ENCODE peak calls at places on chromosomes 11 and 22, in seven cellular contexts. One of them, this sample, is unnamed.

GRCh38 chr11:114928260-114928870 is 250.0 kb downstream of the NXPE2 start:
- DNase-seq in HEK293T: no peak
- DNase-seq in H4: no peak
- DNase-seq in omental fat pad: no peak
- DNase-seq in esophagus muscularis mucosa: peak; percentile 45
- DNase-seq in NCI-H510A: no peak
- DNase-seq in T-helper 1 cell: no peak
- DNase-seq in this sample: no peak

GRCh38 chr11:102846292-102846691 is 2.9 kb upstream of the MMP3 start:
- DNase-seq in HEK293T: no peak
- DNase-seq in H4: peak; percentile 14
- DNase-seq in omental fat pad: no peak
- DNase-seq in esophagus muscularis mucosa: no peak
- DNase-seq in NCI-H510A: no peak
- DNase-seq in T-helper 1 cell: no peak
- DNase-seq in this sample: no peak

GRCh38 chr11:67303989-67304411 is 670 bp downstream of the SSH3 start:
- DNase-seq in HEK293T: peak; percentile 42
- DNase-seq in H4: no peak
- DNase-seq in omental fat pad: no peak
- DNase-seq in esophagus muscularis mucosa: no peak
- DNase-seq in NCI-H510A: no peak
- DNase-seq in T-helper 1 cell: no peak
- DNase-seq in this sample: peak; percentile 24

GRCh38 chr11:1749787-1750351 is 526 bp downstream of the IFITM10 start:
- DNase-seq in HEK293T: no peak
- DNase-seq in H4: peak; percentile 95
- DNase-seq in omental fat pad: no peak
- DNase-seq in esophagus muscularis mucosa: no peak
- DNase-seq in NCI-H510A: no peak
- DNase-seq in T-helper 1 cell: no peak
- DNase-seq in this sample: peak; percentile 75

GRCh38 chr11:116540019-116540418 is 232.8 kb downstream of the BUD13 start:
- DNase-seq in HEK293T: no peak
- DNase-seq in H4: no peak
- DNase-seq in omental fat pad: no peak
- DNase-seq in esophagus muscularis mucosa: no peak
- DNase-seq in NCI-H510A: no peak
- DNase-seq in T-helper 1 cell: no peak
- DNase-seq in this sample: no peak

GRCh38 chr11:118260353-118260752 is 3.7 kb downstream of the MPZL2 start:
- DNase-seq in HEK293T: no peak
- DNase-seq in H4: no peak
- DNase-seq in omental fat pad: no peak
- DNase-seq in esophagus muscularis mucosa: no peak
- DNase-seq in NCI-H510A: no peak
- DNase-seq in T-helper 1 cell: no peak
- DNase-seq in this sample: no peak

GRCh38 chr22:47601666-47602065 is 839.2 kb downstream of the TBC1D22A start:
- DNase-seq in HEK293T: no peak
- DNase-seq in H4: no peak
- DNase-seq in omental fat pad: no peak
- DNase-seq in esophagus muscularis mucosa: no peak
- DNase-seq in NCI-H510A: no peak
- DNase-seq in T-helper 1 cell: no peak
- DNase-seq in this sample: no peak

GRCh38 chr11:65842144-65842543 is 8.4 kb downstream of the SNX32 start:
- DNase-seq in HEK293T: no peak
- DNase-seq in H4: no peak
- DNase-seq in omental fat pad: no peak
- DNase-seq in esophagus muscularis mucosa: no peak
- DNase-seq in NCI-H510A: no peak
- DNase-seq in T-helper 1 cell: no peak
- DNase-seq in this sample: no peak

GRCh38 chr11:19311306-19312030 is 70.7 kb upstream of the E2F8 start:
- DNase-seq in HEK293T: peak; percentile 73
- DNase-seq in H4: peak; percentile 52
- DNase-seq in omental fat pad: peak; percentile 80
- DNase-seq in esophagus muscularis mucosa: no peak
- DNase-seq in NCI-H510A: no peak
- DNase-seq in T-helper 1 cell: no peak
- DNase-seq in this sample: peak; percentile 72

GRCh38 chr11:60265373-60266214 is 14.9 kb upstream of the MS4A4A start:
- DNase-seq in HEK293T: peak; percentile 42
- DNase-seq in H4: peak; percentile 19
- DNase-seq in omental fat pad: no peak
- DNase-seq in esophagus muscularis mucosa: no peak
- DNase-seq in NCI-H510A: no peak
- DNase-seq in T-helper 1 cell: no peak
- DNase-seq in this sample: no peak

GRCh38 chr11:43576834-43577521 is 103.6 kb upstream of the HSD17B12 start:
- DNase-seq in HEK293T: peak; percentile 70
- DNase-seq in H4: peak; percentile 48
- DNase-seq in omental fat pad: no peak
- DNase-seq in esophagus muscularis mucosa: no peak
- DNase-seq in NCI-H510A: no peak
- DNase-seq in T-helper 1 cell: no peak
- DNase-seq in this sample: peak; percentile 66

GRCh38 chr11:58659910-58660570 is 37.6 kb downstream of the CNTF start:
- DNase-seq in HEK293T: no peak
- DNase-seq in H4: no peak
- DNase-seq in omental fat pad: no peak
- DNase-seq in esophagus muscularis mucosa: no peak
- DNase-seq in NCI-H510A: no peak
- DNase-seq in T-helper 1 cell: no peak
- DNase-seq in this sample: no peak

GRCh38 chr22:49112176-49112575 is 715.5 kb downstream of the BRD1 start:
- DNase-seq in HEK293T: no peak
- DNase-seq in H4: no peak
- DNase-seq in omental fat pad: no peak
- DNase-seq in esophagus muscularis mucosa: no peak
- DNase-seq in NCI-H510A: no peak
- DNase-seq in T-helper 1 cell: no peak
- DNase-seq in this sample: peak; percentile 27

GRCh38 chr11:56855217-56855616 is 106.7 kb upstream of the OR9G4 start:
- DNase-seq in HEK293T: no peak
- DNase-seq in H4: no peak
- DNase-seq in omental fat pad: no peak
- DNase-seq in esophagus muscularis mucosa: no peak
- DNase-seq in NCI-H510A: no peak
- DNase-seq in T-helper 1 cell: no peak
- DNase-seq in this sample: no peak

GRCh38 chr22:30607939-30608338 is 965 bp downstream of the TCN2 start:
- DNase-seq in HEK293T: no peak
- DNase-seq in H4: no peak
- DNase-seq in omental fat pad: no peak
- DNase-seq in esophagus muscularis mucosa: no peak
- DNase-seq in NCI-H510A: no peak
- DNase-seq in T-helper 1 cell: no peak
- DNase-seq in this sample: no peak

GRCh38 chr22:28141614-28142013 is 222.6 kb upstream of the PITPNB start:
- DNase-seq in HEK293T: no peak
- DNase-seq in H4: peak; percentile 45
- DNase-seq in omental fat pad: no peak
- DNase-seq in esophagus muscularis mucosa: no peak
- DNase-seq in NCI-H510A: no peak
- DNase-seq in T-helper 1 cell: no peak
- DNase-seq in this sample: no peak

GRCh38 chr22:37316405-37316804 is 34.1 kb downstream of the CYTH4 start:
- DNase-seq in HEK293T: no peak
- DNase-seq in H4: no peak
- DNase-seq in omental fat pad: no peak
- DNase-seq in esophagus muscularis mucosa: no peak
- DNase-seq in NCI-H510A: no peak
- DNase-seq in T-helper 1 cell: no peak
- DNase-seq in this sample: no peak

GRCh38 chr11:12182650-12183511 is 72.5 kb downstream of the MICAL2 start:
- DNase-seq in HEK293T: no peak
- DNase-seq in H4: peak; percentile 95
- DNase-seq in omental fat pad: peak; percentile 56
- DNase-seq in esophagus muscularis mucosa: no peak
- DNase-seq in NCI-H510A: no peak
- DNase-seq in T-helper 1 cell: no peak
- DNase-seq in this sample: no peak

GRCh38 chr22:36056980-36057379 is 28.4 kb upstream of the RBFOX2 start:
- DNase-seq in HEK293T: no peak
- DNase-seq in H4: no peak
- DNase-seq in omental fat pad: no peak
- DNase-seq in esophagus muscularis mucosa: no peak
- DNase-seq in NCI-H510A: no peak
- DNase-seq in T-helper 1 cell: no peak
- DNase-seq in this sample: no peak

GRCh38 chr11:57476223-57476882 is 16.0 kb downstream of the RTN4RL2 start:
- DNase-seq in HEK293T: no peak
- DNase-seq in H4: no peak
- DNase-seq in omental fat pad: no peak
- DNase-seq in esophagus muscularis mucosa: no peak
- DNase-seq in NCI-H510A: no peak
- DNase-seq in T-helper 1 cell: no peak
- DNase-seq in this sample: peak; percentile 50

GRCh38 chr22:43917523-43917922 is 6.1 kb upstream of the PNPLA3 start:
- DNase-seq in HEK293T: no peak
- DNase-seq in H4: no peak
- DNase-seq in omental fat pad: no peak
- DNase-seq in esophagus muscularis mucosa: no peak
- DNase-seq in NCI-H510A: no peak
- DNase-seq in T-helper 1 cell: no peak
- DNase-seq in this sample: no peak

GRCh38 chr22:48943567-48944432 is 883.9 kb downstream of the BRD1 start:
- DNase-seq in HEK293T: peak; percentile 31
- DNase-seq in H4: no peak
- DNase-seq in omental fat pad: no peak
- DNase-seq in esophagus muscularis mucosa: peak; percentile 88
- DNase-seq in NCI-H510A: no peak
- DNase-seq in T-helper 1 cell: no peak
- DNase-seq in this sample: no peak

GRCh38 chr22:43018615-43019014 is 3.7 kb upstream of the PACSIN2 start:
- DNase-seq in HEK293T: no peak
- DNase-seq in H4: no peak
- DNase-seq in omental fat pad: no peak
- DNase-seq in esophagus muscularis mucosa: no peak
- DNase-seq in NCI-H510A: no peak
- DNase-seq in T-helper 1 cell: no peak
- DNase-seq in this sample: no peak

GRCh38 chr11:95895815-95896214 is 28.1 kb downstream of the MTMR2 start:
- DNase-seq in HEK293T: no peak
- DNase-seq in H4: no peak
- DNase-seq in omental fat pad: no peak
- DNase-seq in esophagus muscularis mucosa: no peak
- DNase-seq in NCI-H510A: no peak
- DNase-seq in T-helper 1 cell: no peak
- DNase-seq in this sample: no peak

GRCh38 chr11:71470956-71471355 is 18.0 kb downstream of the NADSYN1 start:
- DNase-seq in HEK293T: no peak
- DNase-seq in H4: no peak
- DNase-seq in omental fat pad: no peak
- DNase-seq in esophagus muscularis mucosa: no peak
- DNase-seq in NCI-H510A: no peak
- DNase-seq in T-helper 1 cell: no peak
- DNase-seq in this sample: no peak

GRCh38 chr22:36415415-36416168 is 27.8 kb upstream of the MYH9 start:
- DNase-seq in HEK293T: no peak
- DNase-seq in H4: no peak
- DNase-seq in omental fat pad: no peak
- DNase-seq in esophagus muscularis mucosa: no peak
- DNase-seq in NCI-H510A: no peak
- DNase-seq in T-helper 1 cell: no peak
- DNase-seq in this sample: no peak

GRCh38 chr11:68669301-68670090 is 14.8 kb upstream of the GAL start:
- DNase-seq in HEK293T: no peak
- DNase-seq in H4: no peak
- DNase-seq in omental fat pad: no peak
- DNase-seq in esophagus muscularis mucosa: no peak
- DNase-seq in NCI-H510A: no peak
- DNase-seq in T-helper 1 cell: no peak
- DNase-seq in this sample: no peak

GRCh38 chr22:49398115-49398514 is 429.6 kb downstream of the BRD1 start:
- DNase-seq in HEK293T: no peak
- DNase-seq in H4: no peak
- DNase-seq in omental fat pad: no peak
- DNase-seq in esophagus muscularis mucosa: no peak
- DNase-seq in NCI-H510A: no peak
- DNase-seq in T-helper 1 cell: no peak
- DNase-seq in this sample: no peak

GRCh38 chr22:35703861-35704584 is 13.6 kb upstream of the APOL5 start:
- DNase-seq in HEK293T: no peak
- DNase-seq in H4: no peak
- DNase-seq in omental fat pad: no peak
- DNase-seq in esophagus muscularis mucosa: no peak
- DNase-seq in NCI-H510A: no peak
- DNase-seq in T-helper 1 cell: no peak
- DNase-seq in this sample: no peak

GRCh38 chr22:37892566-37893338 is 13.3 kb upstream of the MICALL1 start:
- DNase-seq in HEK293T: no peak
- DNase-seq in H4: no peak
- DNase-seq in omental fat pad: no peak
- DNase-seq in esophagus muscularis mucosa: no peak
- DNase-seq in NCI-H510A: no peak
- DNase-seq in T-helper 1 cell: no peak
- DNase-seq in this sample: peak; percentile 42

GRCh38 chr11:77065878-77066228 is 918 bp upstream of the CAPN5 start:
- DNase-seq in HEK293T: no peak
- DNase-seq in H4: no peak
- DNase-seq in omental fat pad: no peak
- DNase-seq in esophagus muscularis mucosa: no peak
- DNase-seq in NCI-H510A: no peak
- DNase-seq in T-helper 1 cell: no peak
- DNase-seq in this sample: no peak

GRCh38 chr11:68977781-68978625 is 2.8 kb downstream of the MRGPRD start:
- DNase-seq in HEK293T: no peak
- DNase-seq in H4: no peak
- DNase-seq in omental fat pad: no peak
- DNase-seq in esophagus muscularis mucosa: no peak
- DNase-seq in NCI-H510A: no peak
- DNase-seq in T-helper 1 cell: no peak
- DNase-seq in this sample: no peak

GRCh38 chr22:50611341-50612060 is 10.9 kb downstream of the MAPK8IP2 start:
- DNase-seq in HEK293T: no peak
- DNase-seq in H4: no peak
- DNase-seq in omental fat pad: no peak
- DNase-seq in esophagus muscularis mucosa: no peak
- DNase-seq in NCI-H510A: no peak
- DNase-seq in T-helper 1 cell: no peak
- DNase-seq in this sample: no peak

GRCh38 chr11:34243620-34244493 is 114.0 kb downstream of the ABTB2 start:
- DNase-seq in HEK293T: no peak
- DNase-seq in H4: peak; percentile 73
- DNase-seq in omental fat pad: no peak
- DNase-seq in esophagus muscularis mucosa: no peak
- DNase-seq in NCI-H510A: no peak
- DNase-seq in T-helper 1 cell: no peak
- DNase-seq in this sample: peak; percentile 61

GRCh38 chr22:19687561-19688300 is 26.6 kb upstream of the SEPTIN5 start:
- DNase-seq in HEK293T: no peak
- DNase-seq in H4: no peak
- DNase-seq in omental fat pad: no peak
- DNase-seq in esophagus muscularis mucosa: no peak
- DNase-seq in NCI-H510A: peak; percentile 32
- DNase-seq in T-helper 1 cell: no peak
- DNase-seq in this sample: no peak

GRCh38 chr11:111524056-111524455 is 9.5 kb downstream of the HOATZ start:
- DNase-seq in HEK293T: no peak
- DNase-seq in H4: no peak
- DNase-seq in omental fat pad: no peak
- DNase-seq in esophagus muscularis mucosa: no peak
- DNase-seq in NCI-H510A: no peak
- DNase-seq in T-helper 1 cell: no peak
- DNase-seq in this sample: no peak

GRCh38 chr22:35705141-35705540 is 12.5 kb upstream of the APOL5 start:
- DNase-seq in HEK293T: no peak
- DNase-seq in H4: peak; percentile 19
- DNase-seq in omental fat pad: no peak
- DNase-seq in esophagus muscularis mucosa: no peak
- DNase-seq in NCI-H510A: no peak
- DNase-seq in T-helper 1 cell: no peak
- DNase-seq in this sample: no peak

This sample was measured in adrenal gland.